ENCODE peak calls at places on chromosomes 13 and 19, in ten cellular contexts. W is PC-3, K is NCI-H2081 treated with DMSO at 0.1 percent for 48 hours, G is caudate nucleus, M is NCI-H1105, F is activated T-cell treated with anti-CD3 and anti-CD28 coated beads for 4 hours, J is NCI-H1436, T is omental fat pad, C is DMS153, L is germinal center. N is an unnamed sample.

GRCh38 chr13:40189885-40190655 is 476.4 kb downstream of the FOXO1 start:
- DNase-seq in W (no peak), K (no peak), G (peak; percentile 80), M (no peak), F (no peak), J (no peak), T (no peak), C (no peak), L (no peak), N (no peak)

GRCh38 chr19:41860419-41861097 is 503 bp downstream of the RPS19 start:
- DNase-seq in W (no peak), K (no peak), G (no peak), M (no peak), F (no peak), J (no peak), T (no peak), C (no peak), L (no peak), N (no peak)

GRCh38 chr13:110308377-110309158 is 1.5 kb downstream of the COL4A2 start:
- DNase-seq in W (peak; percentile 53), K (no peak), G (no peak), M (peak; percentile 55), F (no peak), J (no peak), T (no peak), C (no peak), L (no peak), N (no peak)

GRCh38 chr19:1862424-1863307 is 713 bp downstream of the KLF16 start:
- DNase-seq in W (peak; percentile 27), K (no peak), G (no peak), M (peak; percentile 28), F (peak; percentile 48), J (peak; percentile 21), T (no peak), C (peak; percentile 3), L (peak; percentile 55), N (no peak)

GRCh38 chr13:24693862-24694471 is 13.8 kb downstream of the ATP12A start:
- DNase-seq in W (peak; percentile 78), K (no peak), G (no peak), M (peak; percentile 36), F (no peak), J (peak; percentile 41), T (no peak), C (peak; percentile 43), L (peak; percentile 79), N (no peak)

GRCh38 chr13:94344126-94344863 is 135.2 kb downstream of the DCT start:
- DNase-seq in W (no peak), K (no peak), G (no peak), M (no peak), F (no peak), J (no peak), T (no peak), C (no peak), L (no peak), N (no peak)

GRCh38 chr13:51929699-51930098 is 67.9 kb downstream of the CCDC70 start:
- DNase-seq in W (no peak), K (no peak), G (no peak), M (no peak), F (no peak), J (no peak), T (no peak), C (no peak), L (no peak), N (no peak)

GRCh38 chr19:3374369-3375112 is 8.2 kb downstream of the NFIC start:
- DNase-seq in W (no peak), K (no peak), G (no peak), M (no peak), F (no peak), J (no peak), T (no peak), C (no peak), L (no peak), N (no peak)

GRCh38 chr19:1471514-1472107 is 7.4 kb downstream of the C19orf25 start:
- DNase-seq in W (peak; percentile 31), K (no peak), G (peak; percentile 80), M (no peak), F (no peak), J (no peak), T (no peak), C (no peak), L (no peak), N (no peak)

GRCh38 chr19:35248310-35249145 is at the start of gene LSR:
- DNase-seq in W (peak; percentile 84), K (peak; percentile 55), G (no peak), M (peak; percentile 95), F (peak; percentile 58), J (peak; percentile 92), T (no peak), C (peak; percentile 89), L (peak; percentile 93), N (peak; percentile 96)

GRCh38 chr13:41782086-41782485 is 178.8 kb downstream of the VWA8 start:
- DNase-seq in W (no peak), K (no peak), G (no peak), M (no peak), F (no peak), J (no peak), T (no peak), C (no peak), L (no peak), N (no peak)

N was measured in RWPE2.